ENCODE peak calls at places on chromosomes 3 and 15, in six cellular contexts. F is GM23248, A is mammary epithelial cell, E is right atrium auricular region, U is A549, C is HAP-1. I is an unnamed sample.

GRCh38 chr3:57971975-57972374 is 36.2 kb upstream of the FLNB start:
- DNase-seq in F (no peak), A (peak; percentile 44), E (no peak), U (no peak), C (no peak), I (no peak)

GRCh38 chr3:33173103-33173502 is 45.5 kb downstream of the SUSD5 start:
- DNase-seq in F (no peak), A (no peak), E (no peak), U (no peak), C (no peak), I (no peak)

GRCh38 chr15:30922469-30923311 is 19.0 kb downstream of the FAN1 start:
- DNase-seq in F (peak; percentile 47), A (peak; percentile 69), E (no peak), U (peak; percentile 29), C (peak; percentile 65), I (no peak)

GRCh38 chr3:71926242-71926560 is 141.3 kb upstream of the PROK2 start:
- DNase-seq in F (peak; percentile 9), A (peak; percentile 69), E (no peak), U (peak; percentile 26), C (peak; percentile 26), I (no peak)

GRCh38 chr3:172074578-172074977 is 35.2 kb downstream of the FNDC3B start:
- DNase-seq in F (no peak), A (no peak), E (peak; percentile 64), U (no peak), C (no peak), I (no peak)

GRCh38 chr15:70451861-70452653 is 311.3 kb downstream of the UACA start:
- DNase-seq in F (no peak), A (no peak), E (no peak), U (no peak), C (no peak), I (no peak)

GRCh38 chr3:42711491-42712343 is 9.1 kb upstream of the HHATL start:
- DNase-seq in F (peak; percentile 16), A (no peak), E (no peak), U (peak; percentile 12), C (no peak), I (peak; percentile 6)

GRCh38 chr15:92277776-92278175 is 115.9 kb upstream of the ST8SIA2 start:
- DNase-seq in F (peak; percentile 48), A (peak; percentile 37), E (no peak), U (peak; percentile 48), C (no peak), I (no peak)

GRCh38 chr3:81910244-81910852 is 148.9 kb upstream of the GBE1 start:
- DNase-seq in F (peak; percentile 65), A (peak; percentile 24), E (no peak), U (peak; percentile 39), C (peak; percentile 58), I (no peak)

GRCh38 chr3:169668081-169668956 is 4.8 kb upstream of the MECOM start:
- DNase-seq in F (peak; percentile 42), A (no peak), E (no peak), U (peak; percentile 18), C (peak; percentile 28), I (no peak)

GRCh38 chr3:191051037-191051436 is 148.0 kb upstream of the OSTN start:
- DNase-seq in F (peak; percentile 60), A (peak; percentile 16), E (no peak), U (peak; percentile 7), C (peak; percentile 18), I (no peak)

GRCh38 chr15:42728975-42729374 is 8.0 kb downstream of the CDAN1 start:
- DNase-seq in F (no peak), A (no peak), E (no peak), U (no peak), C (no peak), I (no peak)

GRCh38 chr3:102223139-102223538 is 211.7 kb upstream of the ZPLD1 start:
- DNase-seq in F (no peak), A (no peak), E (no peak), U (no peak), C (no peak), I (no peak)

GRCh38 chr15:49855917-49856637 is 235.2 kb downstream of the DTWD1 start:
- DNase-seq in F (peak; percentile 96), A (no peak), E (no peak), U (peak; percentile 91), C (no peak), I (no peak)

GRCh38 chr3:39869890-39870289 is 60.5 kb downstream of the MYRIP start:
- DNase-seq in F (no peak), A (no peak), E (no peak), U (no peak), C (no peak), I (no peak)
- H3K9me3 ChIP-seq in F (no peaks in the 10 kb centered on the region), A (no peaks in the 10 kb centered on the region), E (no peaks in the 10 kb centered on the region), U (no peaks in the 10 kb centered on the region), C (no peaks in the 10 kb centered on the region), I (no peaks in the 10 kb centered on the region)

DNA sequence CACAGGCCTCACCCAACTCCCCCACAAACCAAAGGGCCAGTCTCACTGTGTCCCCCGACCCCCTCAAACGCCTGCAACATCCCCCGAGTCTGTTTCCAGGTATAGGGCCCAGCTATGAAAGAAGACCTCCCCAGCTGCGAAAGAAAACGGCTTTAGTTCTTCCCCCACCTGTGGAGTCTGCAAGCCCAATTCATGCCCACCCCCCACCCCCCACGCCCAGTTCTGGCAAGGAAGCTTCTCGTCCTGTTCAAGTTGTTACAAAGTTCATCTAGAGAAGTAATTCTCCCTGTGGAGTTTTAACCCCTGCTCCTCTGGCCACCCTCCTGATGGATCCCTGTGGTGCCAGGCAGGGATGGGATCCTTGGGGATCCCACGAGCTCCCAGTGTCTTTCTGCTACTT is 54.4 kb downstream of the CCDC66 start:
- DNase-seq in F (no peak), A (no peak), E (no peak), U (no peak), C (no peak), I (no peak)
- H3K9me3 ChIP-seq in F (no peaks in the 10 kb centered on the region), A (no peaks in the 10 kb centered on the region), E (no peaks in the 10 kb centered on the region), U (no peaks in the 10 kb centered on the region), C (peaks cover 2% of the 10 kb centered on the region), I (no peaks in the 10 kb centered on the region)

GRCh38 chr15:43912991-43913927 is 86.5 kb downstream of the WDR76 start:
- DNase-seq in F (peak; percentile 96), A (peak; percentile 93), E (peak; percentile 79), U (peak; percentile 65), C (no peak), I (no peak)
- H3K9me3 ChIP-seq in F (no peaks in the 10 kb centered on the region), A (no peaks in the 10 kb centered on the region), E (no peaks in the 10 kb centered on the region), U (no peaks in the 10 kb centered on the region), C (no peaks in the 10 kb centered on the region), I (no peaks in the 10 kb centered on the region)

DNA sequence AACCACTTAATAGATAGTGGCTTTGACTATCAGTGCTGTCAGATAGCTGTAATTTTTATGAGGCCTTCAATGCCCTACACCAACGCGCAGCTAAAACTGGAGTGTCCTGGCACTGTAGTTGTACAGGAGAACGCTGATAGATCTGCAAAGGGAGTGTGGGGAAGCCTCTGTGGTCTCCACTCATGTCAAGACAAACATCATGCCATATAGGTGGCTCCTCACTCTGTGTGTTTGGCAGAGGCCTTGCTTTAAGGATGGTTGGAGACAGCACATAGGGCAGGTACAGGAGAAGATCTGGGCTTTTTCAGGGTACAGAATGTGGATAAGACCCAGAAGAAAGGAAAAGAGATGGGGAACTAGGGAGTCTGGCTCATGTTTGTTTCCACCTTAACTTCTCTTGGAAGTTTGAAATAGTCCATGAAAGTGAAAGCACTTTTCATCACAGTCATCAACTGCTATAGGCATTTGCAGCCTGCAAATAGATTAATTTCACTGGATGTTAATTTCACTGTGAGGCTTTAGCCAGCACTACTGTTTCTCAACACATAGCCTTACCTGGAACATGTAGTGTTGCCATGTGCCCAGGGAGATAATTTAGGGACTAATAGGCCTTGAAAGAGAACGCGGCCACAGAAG is 425.8 kb upstream of the TBL1XR1 start:
- DNase-seq in F (no peak), A (no peak), E (no peak), U (no peak), C (no peak), I (no peak)
- H3K9me3 ChIP-seq in F (no peaks in the 10 kb centered on the region), A (no peaks in the 10 kb centered on the region), E (no peaks in the 10 kb centered on the region), U (no peaks in the 10 kb centered on the region), C (no peaks in the 10 kb centered on the region), I (no peaks in the 10 kb centered on the region)

DNA sequence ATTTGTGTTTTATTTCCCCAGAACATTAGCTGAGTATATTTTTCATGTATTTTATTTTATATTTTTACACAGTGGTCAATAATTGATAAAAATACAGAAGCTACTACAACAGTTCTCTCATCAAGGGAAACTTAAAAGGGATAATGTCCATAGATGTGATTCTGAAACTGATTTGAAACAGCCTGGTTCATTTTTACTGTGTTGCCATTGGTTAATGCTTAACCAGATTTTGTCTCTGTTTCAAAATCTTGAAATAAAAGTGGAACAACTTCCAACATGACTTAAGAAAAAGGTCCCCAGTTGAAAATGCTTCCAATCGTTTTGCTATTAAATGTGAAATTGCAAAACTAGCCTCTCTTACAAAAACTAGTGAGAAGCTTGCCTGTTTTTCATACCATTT is 240.6 kb downstream of the LPP start:
- DNase-seq in F (no peak), A (no peak), E (no peak), U (no peak), C (no peak), I (no peak)
- H3K9me3 ChIP-seq in F (no peaks in the 10 kb centered on the region), A (no peaks in the 10 kb centered on the region), E (no peaks in the 10 kb centered on the region), U (no peaks in the 10 kb centered on the region), C (no peaks in the 10 kb centered on the region), I (no peaks in the 10 kb centered on the region)

DNA sequence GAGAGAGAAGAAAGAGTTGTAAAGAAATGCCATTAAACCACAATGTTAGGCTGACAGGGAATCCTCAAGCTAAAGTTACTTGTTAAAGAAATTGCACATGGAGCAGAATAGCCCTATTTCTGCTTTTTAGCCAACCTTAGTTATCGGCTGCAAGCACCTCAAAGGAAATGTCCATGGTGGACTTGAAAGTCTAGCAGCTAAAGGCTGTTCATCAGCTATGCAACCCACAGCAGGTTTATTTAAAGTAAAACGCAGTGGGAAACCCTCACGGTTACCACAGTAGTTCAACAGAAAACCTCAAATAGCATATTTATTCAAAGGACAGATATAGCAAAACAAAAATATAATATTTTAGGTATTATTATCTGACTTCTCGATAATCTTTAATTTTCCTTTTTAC is 967.2 kb downstream of the IGSF11 start:
- DNase-seq in F (no peak), A (no peak), E (no peak), U (no peak), C (no peak), I (no peak)
- H3K9me3 ChIP-seq in F (no peaks in the 10 kb centered on the region), A (no peaks in the 10 kb centered on the region), E (no peaks in the 10 kb centered on the region), U (no peaks in the 10 kb centered on the region), C (no peaks in the 10 kb centered on the region), I (no peaks in the 10 kb centered on the region)